ENCODE peak calls at places on chromosomes 16 and 17, in eight cellular contexts. One of them, this sample, is unnamed.

GRCh38 chr16:54285414-54286066 is 1.0 kb downstream of the IRX3 start:
- DNase-seq in A673: peak; percentile 58
- DNase-seq in activated T-cell treated with anti-CD3 and anti-CD28 coated beads for 48 hours: peak; percentile 8
- DNase-seq in substantia nigra: no peak
- DNase-seq in kidney: peak; percentile 87
- DNase-seq in AG09319: no peak
- DNase-seq in AG04449: no peak
- DNase-seq in psoas muscle: no peak
- DNase-seq in this sample: peak; percentile 23

GRCh38 chr17:76461765-76462555 is 5.4 kb upstream of the AANAT start:
- DNase-seq in substantia nigra: no peak
- DNase-seq in activated T-cell treated with anti-CD3 and anti-CD28 coated beads for 48 hours: no peak
- DNase-seq in AG09319: no peak
- DNase-seq in AG04449: no peak
- DNase-seq in kidney: peak; percentile 29
- DNase-seq in psoas muscle: no peak
- DNase-seq in A673: no peak
- DNase-seq in this sample: no peak

GRCh38 chr17:61833536-61834203 is 29.7 kb downstream of the BRIP1 start:
- DNase-seq in psoas muscle: no peak
- DNase-seq in AG04449: peak; percentile 28
- DNase-seq in kidney: no peak
- DNase-seq in A673: peak; percentile 52
- DNase-seq in substantia nigra: no peak
- DNase-seq in activated T-cell treated with anti-CD3 and anti-CD28 coated beads for 48 hours: no peak
- DNase-seq in AG09319: peak; percentile 18
- DNase-seq in this sample: peak; percentile 77

GRCh38 chr17:41680426-41681040 is 8.2 kb upstream of the EIF1 start:
- DNase-seq in psoas muscle: no peak
- DNase-seq in AG09319: no peak
- DNase-seq in substantia nigra: no peak
- DNase-seq in activated T-cell treated with anti-CD3 and anti-CD28 coated beads for 48 hours: no peak
- DNase-seq in AG04449: no peak
- DNase-seq in A673: no peak
- DNase-seq in kidney: no peak
- DNase-seq in this sample: no peak

GRCh38 chr16:7505495-7505894 is 172.8 kb downstream of the RBFOX1 start:
- DNase-seq in kidney: no peak
- DNase-seq in psoas muscle: no peak
- DNase-seq in activated T-cell treated with anti-CD3 and anti-CD28 coated beads for 48 hours: no peak
- DNase-seq in A673: no peak
- DNase-seq in AG09319: no peak
- DNase-seq in substantia nigra: no peak
- DNase-seq in AG04449: no peak
- DNase-seq in this sample: no peak

GRCh38 chr17:82863646-82863940 is 23.8 kb upstream of the ZNF750 start:
- DNase-seq in psoas muscle: no peak
- DNase-seq in activated T-cell treated with anti-CD3 and anti-CD28 coated beads for 48 hours: no peak
- DNase-seq in A673: no peak
- DNase-seq in AG04449: no peak
- DNase-seq in kidney: no peak
- DNase-seq in AG09319: no peak
- DNase-seq in substantia nigra: no peak
- DNase-seq in this sample: no peak

GRCh38 chr17:51342257-51342656 is 81.9 kb downstream of the UTP18 start:
- DNase-seq in AG04449: no peak
- DNase-seq in A673: no peak
- DNase-seq in kidney: no peak
- DNase-seq in psoas muscle: no peak
- DNase-seq in AG09319: no peak
- DNase-seq in activated T-cell treated with anti-CD3 and anti-CD28 coated beads for 48 hours: no peak
- DNase-seq in substantia nigra: no peak
- DNase-seq in this sample: no peak

GRCh38 chr16:61435356-61435755 is 600.9 kb downstream of the CDH8 start:
- DNase-seq in AG04449: no peak
- DNase-seq in AG09319: no peak
- DNase-seq in substantia nigra: no peak
- DNase-seq in kidney: no peak
- DNase-seq in psoas muscle: no peak
- DNase-seq in activated T-cell treated with anti-CD3 and anti-CD28 coated beads for 48 hours: no peak
- DNase-seq in A673: no peak
- DNase-seq in this sample: no peak

GRCh38 chr16:21638573-21638975 is 13.8 kb downstream of the IGSF6 start:
- DNase-seq in activated T-cell treated with anti-CD3 and anti-CD28 coated beads for 48 hours: no peak
- DNase-seq in kidney: no peak
- DNase-seq in substantia nigra: no peak
- DNase-seq in A673: no peak
- DNase-seq in psoas muscle: no peak
- DNase-seq in AG09319: no peak
- DNase-seq in AG04449: no peak
- DNase-seq in this sample: no peak

GRCh38 chr16:87854053-87854906 is 15.0 kb downstream of the SLC7A5 start:
- DNase-seq in AG04449: no peak
- DNase-seq in A673: no peak
- DNase-seq in substantia nigra: no peak
- DNase-seq in activated T-cell treated with anti-CD3 and anti-CD28 coated beads for 48 hours: no peak
- DNase-seq in psoas muscle: no peak
- DNase-seq in kidney: no peak
- DNase-seq in AG09319: no peak
- DNase-seq in this sample: peak; percentile 64

GRCh38 chr16:240559-240958 is 5.9 kb downstream of the FAM234A start:
- DNase-seq in psoas muscle: no peak
- DNase-seq in A673: no peak
- DNase-seq in substantia nigra: no peak
- DNase-seq in AG04449: no peak
- DNase-seq in AG09319: no peak
- DNase-seq in activated T-cell treated with anti-CD3 and anti-CD28 coated beads for 48 hours: no peak
- DNase-seq in kidney: peak; percentile 22
- DNase-seq in this sample: no peak

GRCh38 chr17:21007646-21008045 is 35.2 kb downstream of the USP22 start:
- DNase-seq in psoas muscle: peak; percentile 1
- DNase-seq in AG09319: no peak
- DNase-seq in activated T-cell treated with anti-CD3 and anti-CD28 coated beads for 48 hours: no peak
- DNase-seq in kidney: peak; percentile 10
- DNase-seq in A673: no peak
- DNase-seq in AG04449: no peak
- DNase-seq in substantia nigra: no peak
- DNase-seq in this sample: no peak

GRCh38 chr16:29790949-29791844 is 646 bp downstream of the KIF22 start:
- DNase-seq in AG09319: no peak
- DNase-seq in activated T-cell treated with anti-CD3 and anti-CD28 coated beads for 48 hours: no peak
- DNase-seq in AG04449: no peak
- DNase-seq in psoas muscle: no peak
- DNase-seq in A673: no peak
- DNase-seq in substantia nigra: no peak
- DNase-seq in kidney: no peak
- DNase-seq in this sample: no peak

GRCh38 chr16:10961231-10961630 is 16.9 kb downstream of the CLEC16A start:
- DNase-seq in activated T-cell treated with anti-CD3 and anti-CD28 coated beads for 48 hours: no peak
- DNase-seq in psoas muscle: peak; percentile 66
- DNase-seq in AG09319: no peak
- DNase-seq in substantia nigra: no peak
- DNase-seq in kidney: no peak
- DNase-seq in A673: no peak
- DNase-seq in AG04449: peak; percentile 72
- DNase-seq in this sample: peak; percentile 74

GRCh38 chr16:35516971-35517370 is 2057.6 kb downstream of the TP53TG3F start:
- DNase-seq in kidney: no peak
- DNase-seq in A673: no peak
- DNase-seq in AG09319: no peak
- DNase-seq in activated T-cell treated with anti-CD3 and anti-CD28 coated beads for 48 hours: no peak
- DNase-seq in psoas muscle: no peak
- DNase-seq in AG04449: no peak
- DNase-seq in substantia nigra: no peak
- DNase-seq in this sample: no peak

GRCh38 chr17:73211745-73212144 is 18.9 kb downstream of the COG1 start:
- DNase-seq in AG04449: no peak
- DNase-seq in activated T-cell treated with anti-CD3 and anti-CD28 coated beads for 48 hours: no peak
- DNase-seq in A673: no peak
- DNase-seq in psoas muscle: peak; percentile 8
- DNase-seq in substantia nigra: no peak
- DNase-seq in AG09319: no peak
- DNase-seq in kidney: no peak
- DNase-seq in this sample: no peak